ENCODE peak calls at places on chromosome 17, in ten cellular contexts. One of them, this sample, is unnamed.

GRCh38 chr17:40340880-40341807 is 23.4 kb downstream of the GJD3 start:
- DNase-seq in effector memory CD4-positive, alpha-beta T cell: peak; percentile 88
- DNase-seq in posterior cingulate gyrus: peak; percentile 96
- DNase-seq in fibroblast of the conjunctiva: no peak
- DNase-seq in NCI-H748 treated with DMSO at 0.1 percent for 48 hours: peak; percentile 46
- DNase-seq in stimulated activated CD4-positive, alpha-beta T cell treated with anti-CD3 and anti-CD28 coated beads, Interleukin-1b, Interleukin-23, amount 100 ng/mL, for 1 hour: peak; percentile 49
- DNase-seq in mesenteric fat pad: peak; percentile 98
- DNase-seq in sciatic nerve: peak; percentile 93
- DNase-seq in epithelial cell of esophagus: peak; percentile 61
- DNase-seq in stromal cell of bone marrow: no peak
- DNase-seq in this sample: peak; percentile 88

GRCh38 chr17:83174859-83175550 is 95.6 kb downstream of the METRNL start:
- DNase-seq in effector memory CD4-positive, alpha-beta T cell: no peak
- DNase-seq in posterior cingulate gyrus: peak; percentile 58
- DNase-seq in fibroblast of the conjunctiva: no peak
- DNase-seq in NCI-H748 treated with DMSO at 0.1 percent for 48 hours: no peak
- DNase-seq in stimulated activated CD4-positive, alpha-beta T cell treated with anti-CD3 and anti-CD28 coated beads, Interleukin-1b, Interleukin-23, amount 100 ng/mL, for 1 hour: no peak
- DNase-seq in mesenteric fat pad: no peak
- DNase-seq in sciatic nerve: no peak
- DNase-seq in epithelial cell of esophagus: no peak
- DNase-seq in stromal cell of bone marrow: no peak
- DNase-seq in this sample: no peak

GRCh38 chr17:1087381-1088241 is 90.7 kb downstream of the TIMM22 start:
- DNase-seq in effector memory CD4-positive, alpha-beta T cell: no peak
- DNase-seq in posterior cingulate gyrus: peak; percentile 85
- DNase-seq in fibroblast of the conjunctiva: no peak
- DNase-seq in NCI-H748 treated with DMSO at 0.1 percent for 48 hours: peak; percentile 96
- DNase-seq in stimulated activated CD4-positive, alpha-beta T cell treated with anti-CD3 and anti-CD28 coated beads, Interleukin-1b, Interleukin-23, amount 100 ng/mL, for 1 hour: no peak
- DNase-seq in mesenteric fat pad: no peak
- DNase-seq in sciatic nerve: peak; percentile 84
- DNase-seq in epithelial cell of esophagus: peak; percentile 83
- DNase-seq in stromal cell of bone marrow: peak; percentile 34
- DNase-seq in this sample: no peak

GRCh38 chr17:35315283-35315682 is 58.1 kb downstream of the SLFN11 start:
- DNase-seq in effector memory CD4-positive, alpha-beta T cell: no peak
- DNase-seq in posterior cingulate gyrus: no peak
- DNase-seq in fibroblast of the conjunctiva: peak; percentile 87
- DNase-seq in NCI-H748 treated with DMSO at 0.1 percent for 48 hours: no peak
- DNase-seq in stimulated activated CD4-positive, alpha-beta T cell treated with anti-CD3 and anti-CD28 coated beads, Interleukin-1b, Interleukin-23, amount 100 ng/mL, for 1 hour: no peak
- DNase-seq in mesenteric fat pad: no peak
- DNase-seq in sciatic nerve: no peak
- DNase-seq in epithelial cell of esophagus: peak; percentile 88
- DNase-seq in stromal cell of bone marrow: peak; percentile 90
- DNase-seq in this sample: no peak

GRCh38 chr17:11622468-11622867 is 24.2 kb downstream of the DNAH9 start:
- DNase-seq in effector memory CD4-positive, alpha-beta T cell: no peak
- DNase-seq in posterior cingulate gyrus: no peak
- DNase-seq in fibroblast of the conjunctiva: no peak
- DNase-seq in NCI-H748 treated with DMSO at 0.1 percent for 48 hours: no peak
- DNase-seq in stimulated activated CD4-positive, alpha-beta T cell treated with anti-CD3 and anti-CD28 coated beads, Interleukin-1b, Interleukin-23, amount 100 ng/mL, for 1 hour: no peak
- DNase-seq in mesenteric fat pad: no peak
- DNase-seq in sciatic nerve: no peak
- DNase-seq in epithelial cell of esophagus: no peak
- DNase-seq in stromal cell of bone marrow: no peak
- DNase-seq in this sample: no peak

GRCh38 chr17:28227278-28228108 is 91.5 kb upstream of the TMEM97 start:
- DNase-seq in effector memory CD4-positive, alpha-beta T cell: no peak
- DNase-seq in posterior cingulate gyrus: peak; percentile 85
- DNase-seq in fibroblast of the conjunctiva: no peak
- DNase-seq in NCI-H748 treated with DMSO at 0.1 percent for 48 hours: peak; percentile 99
- DNase-seq in stimulated activated CD4-positive, alpha-beta T cell treated with anti-CD3 and anti-CD28 coated beads, Interleukin-1b, Interleukin-23, amount 100 ng/mL, for 1 hour: no peak
- DNase-seq in mesenteric fat pad: no peak
- DNase-seq in sciatic nerve: no peak
- DNase-seq in epithelial cell of esophagus: peak; percentile 83
- DNase-seq in stromal cell of bone marrow: no peak
- DNase-seq in this sample: no peak

GRCh38 chr17:55334285-55334684 is 69.5 kb downstream of the HLF start:
- DNase-seq in effector memory CD4-positive, alpha-beta T cell: no peak
- DNase-seq in posterior cingulate gyrus: no peak
- DNase-seq in fibroblast of the conjunctiva: peak; percentile 34
- DNase-seq in NCI-H748 treated with DMSO at 0.1 percent for 48 hours: no peak
- DNase-seq in stimulated activated CD4-positive, alpha-beta T cell treated with anti-CD3 and anti-CD28 coated beads, Interleukin-1b, Interleukin-23, amount 100 ng/mL, for 1 hour: no peak
- DNase-seq in mesenteric fat pad: no peak
- DNase-seq in sciatic nerve: no peak
- DNase-seq in epithelial cell of esophagus: no peak
- DNase-seq in stromal cell of bone marrow: peak; percentile 56
- DNase-seq in this sample: no peak

GRCh38 chr17:18143044-18143936 is 34.7 kb downstream of the MYO15A start:
- DNase-seq in effector memory CD4-positive, alpha-beta T cell: no peak
- DNase-seq in posterior cingulate gyrus: no peak
- DNase-seq in fibroblast of the conjunctiva: no peak
- DNase-seq in NCI-H748 treated with DMSO at 0.1 percent for 48 hours: no peak
- DNase-seq in stimulated activated CD4-positive, alpha-beta T cell treated with anti-CD3 and anti-CD28 coated beads, Interleukin-1b, Interleukin-23, amount 100 ng/mL, for 1 hour: no peak
- DNase-seq in mesenteric fat pad: no peak
- DNase-seq in sciatic nerve: no peak
- DNase-seq in epithelial cell of esophagus: peak; percentile 49
- DNase-seq in stromal cell of bone marrow: no peak
- DNase-seq in this sample: no peak

GRCh38 chr17:3935140-3935542 is 18.9 kb upstream of the P2RX1 start:
- DNase-seq in effector memory CD4-positive, alpha-beta T cell: no peak
- DNase-seq in posterior cingulate gyrus: no peak
- DNase-seq in fibroblast of the conjunctiva: peak; percentile 13
- DNase-seq in NCI-H748 treated with DMSO at 0.1 percent for 48 hours: peak; percentile 22
- DNase-seq in stimulated activated CD4-positive, alpha-beta T cell treated with anti-CD3 and anti-CD28 coated beads, Interleukin-1b, Interleukin-23, amount 100 ng/mL, for 1 hour: no peak
- DNase-seq in mesenteric fat pad: no peak
- DNase-seq in sciatic nerve: no peak
- DNase-seq in epithelial cell of esophagus: peak; percentile 79
- DNase-seq in stromal cell of bone marrow: no peak
- DNase-seq in this sample: no peak

GRCh38 chr17:1036171-1036844 is 39.4 kb downstream of the TIMM22 start:
- DNase-seq in effector memory CD4-positive, alpha-beta T cell: no peak
- DNase-seq in posterior cingulate gyrus: no peak
- DNase-seq in fibroblast of the conjunctiva: no peak
- DNase-seq in NCI-H748 treated with DMSO at 0.1 percent for 48 hours: no peak
- DNase-seq in stimulated activated CD4-positive, alpha-beta T cell treated with anti-CD3 and anti-CD28 coated beads, Interleukin-1b, Interleukin-23, amount 100 ng/mL, for 1 hour: no peak
- DNase-seq in mesenteric fat pad: no peak
- DNase-seq in sciatic nerve: no peak
- DNase-seq in epithelial cell of esophagus: no peak
- DNase-seq in stromal cell of bone marrow: no peak
- DNase-seq in this sample: no peak

GRCh38 chr17:44543213-44543904 is 13.9 kb upstream of the FZD2 start:
- DNase-seq in effector memory CD4-positive, alpha-beta T cell: no peak
- DNase-seq in posterior cingulate gyrus: no peak
- DNase-seq in fibroblast of the conjunctiva: peak; percentile 61
- DNase-seq in NCI-H748 treated with DMSO at 0.1 percent for 48 hours: no peak
- DNase-seq in stimulated activated CD4-positive, alpha-beta T cell treated with anti-CD3 and anti-CD28 coated beads, Interleukin-1b, Interleukin-23, amount 100 ng/mL, for 1 hour: no peak
- DNase-seq in mesenteric fat pad: no peak
- DNase-seq in sciatic nerve: no peak
- DNase-seq in epithelial cell of esophagus: peak; percentile 81
- DNase-seq in stromal cell of bone marrow: no peak
- DNase-seq in this sample: no peak

GRCh38 chr17:62627219-62627903 is at the start of gene MRC2:
- DNase-seq in effector memory CD4-positive, alpha-beta T cell: no peak
- DNase-seq in posterior cingulate gyrus: no peak
- DNase-seq in fibroblast of the conjunctiva: peak; percentile 54
- DNase-seq in NCI-H748 treated with DMSO at 0.1 percent for 48 hours: no peak
- DNase-seq in stimulated activated CD4-positive, alpha-beta T cell treated with anti-CD3 and anti-CD28 coated beads, Interleukin-1b, Interleukin-23, amount 100 ng/mL, for 1 hour: peak; percentile 24
- DNase-seq in mesenteric fat pad: no peak
- DNase-seq in sciatic nerve: peak; percentile 84
- DNase-seq in epithelial cell of esophagus: peak; percentile 68
- DNase-seq in stromal cell of bone marrow: peak; percentile 64
- DNase-seq in this sample: no peak

GRCh38 chr17:52036416-52036815 is 122.1 kb downstream of the CA10 start:
- DNase-seq in effector memory CD4-positive, alpha-beta T cell: no peak
- DNase-seq in posterior cingulate gyrus: no peak
- DNase-seq in fibroblast of the conjunctiva: no peak
- DNase-seq in NCI-H748 treated with DMSO at 0.1 percent for 48 hours: no peak
- DNase-seq in stimulated activated CD4-positive, alpha-beta T cell treated with anti-CD3 and anti-CD28 coated beads, Interleukin-1b, Interleukin-23, amount 100 ng/mL, for 1 hour: no peak
- DNase-seq in mesenteric fat pad: no peak
- DNase-seq in sciatic nerve: no peak
- DNase-seq in epithelial cell of esophagus: no peak
- DNase-seq in stromal cell of bone marrow: no peak
- DNase-seq in this sample: no peak

GRCh38 chr17:31880311-31880710 is 21.2 kb downstream of the UTP6 start:
- DNase-seq in effector memory CD4-positive, alpha-beta T cell: no peak
- DNase-seq in posterior cingulate gyrus: no peak
- DNase-seq in fibroblast of the conjunctiva: no peak
- DNase-seq in NCI-H748 treated with DMSO at 0.1 percent for 48 hours: no peak
- DNase-seq in stimulated activated CD4-positive, alpha-beta T cell treated with anti-CD3 and anti-CD28 coated beads, Interleukin-1b, Interleukin-23, amount 100 ng/mL, for 1 hour: no peak
- DNase-seq in mesenteric fat pad: peak; percentile 20
- DNase-seq in sciatic nerve: no peak
- DNase-seq in epithelial cell of esophagus: no peak
- DNase-seq in stromal cell of bone marrow: no peak
- DNase-seq in this sample: no peak

GRCh38 chr17:7322520-7323194 is 6.5 kb downstream of the NEURL4 start:
- DNase-seq in effector memory CD4-positive, alpha-beta T cell: no peak
- DNase-seq in posterior cingulate gyrus: no peak
- DNase-seq in fibroblast of the conjunctiva: no peak
- DNase-seq in NCI-H748 treated with DMSO at 0.1 percent for 48 hours: no peak
- DNase-seq in stimulated activated CD4-positive, alpha-beta T cell treated with anti-CD3 and anti-CD28 coated beads, Interleukin-1b, Interleukin-23, amount 100 ng/mL, for 1 hour: no peak
- DNase-seq in mesenteric fat pad: no peak
- DNase-seq in sciatic nerve: no peak
- DNase-seq in epithelial cell of esophagus: no peak
- DNase-seq in stromal cell of bone marrow: no peak
- DNase-seq in this sample: no peak

GRCh38 chr17:39231091-39231561 is 5.4 kb upstream of the STAC2 start:
- DNase-seq in effector memory CD4-positive, alpha-beta T cell: no peak
- DNase-seq in posterior cingulate gyrus: peak; percentile 62
- DNase-seq in fibroblast of the conjunctiva: no peak
- DNase-seq in NCI-H748 treated with DMSO at 0.1 percent for 48 hours: no peak
- DNase-seq in stimulated activated CD4-positive, alpha-beta T cell treated with anti-CD3 and anti-CD28 coated beads, Interleukin-1b, Interleukin-23, amount 100 ng/mL, for 1 hour: no peak
- DNase-seq in mesenteric fat pad: no peak
- DNase-seq in sciatic nerve: no peak
- DNase-seq in epithelial cell of esophagus: no peak
- DNase-seq in stromal cell of bone marrow: no peak
- DNase-seq in this sample: no peak

GRCh38 chr17:2423271-2423670 is 22.4 kb upstream of the MNT start:
- DNase-seq in effector memory CD4-positive, alpha-beta T cell: no peak
- DNase-seq in posterior cingulate gyrus: no peak
- DNase-seq in fibroblast of the conjunctiva: no peak
- DNase-seq in NCI-H748 treated with DMSO at 0.1 percent for 48 hours: no peak
- DNase-seq in stimulated activated CD4-positive, alpha-beta T cell treated with anti-CD3 and anti-CD28 coated beads, Interleukin-1b, Interleukin-23, amount 100 ng/mL, for 1 hour: no peak
- DNase-seq in mesenteric fat pad: no peak
- DNase-seq in sciatic nerve: no peak
- DNase-seq in epithelial cell of esophagus: peak; percentile 97
- DNase-seq in stromal cell of bone marrow: no peak
- DNase-seq in this sample: no peak